ENCODE peak calls at places on chromosomes 1 and 21, in nine cellular contexts. H is bronchial epithelial cell, Z is A549, K is natural killer cell, W is lower lobe of right lung, N is cardiac fibroblast, T is endothelial cell, V is nephron progenitor cell, I is AG04450. E is an unnamed sample.
A peak's percentile ranks its signal among the peaks of the same experiment; 100 is the strongest.

GRCh38 chr1:239558992-239559391 is 172.6 kb downstream of the CHRM3 start:
- DNase-seq in T (no peak), H (peak; percentile 67), N (no peak), I (no peak), W (no peak), V (no peak), Z (no peak), K (no peak), E (no peak)

GRCh38 chr1:53120659-53121058 is 21.8 kb downstream of the SLC1A7 start:
- DNase-seq in V (no peak), H (no peak), T (no peak), I (no peak), W (no peak), Z (no peak), K (no peak), N (no peak), E (no peak)

GRCh38 chr1:2415801-2416208 is 3.4 kb upstream of the PEX10 start:
- DNase-seq in V (no peak), I (no peak), H (peak; percentile 36), K (peak; percentile 26), N (no peak), Z (no peak), T (no peak), W (no peak), E (no peak)

GRCh38 chr1:169072945-169073725 is 33.4 kb upstream of the ATP1B1 start:
- DNase-seq in W (no peak), N (no peak), Z (no peak), K (no peak), I (no peak), V (no peak), T (no peak), H (no peak), E (no peak)

GRCh38 chr1:234617135-234617985 is 7.4 kb upstream of the IRF2BP2 start:
- DNase-seq in Z (no peak), I (no peak), V (no peak), H (no peak), K (no peak), W (no peak), N (peak; percentile 81), T (no peak), E (peak; percentile 77)

GRCh38 chr1:1349256-1350012 is at the start of gene DVL1:
- DNase-seq in T (peak; percentile 82), H (no peak), V (peak; percentile 81), N (peak; percentile 70), W (peak; percentile 76), K (peak; percentile 77), I (peak; percentile 24), Z (peak; percentile 47), E (no peak)

GRCh38 chr21:43304621-43305335 is 122.2 kb downstream of the SIK1 start:
- DNase-seq in W (no peak), Z (no peak), T (no peak), H (no peak), I (no peak), N (no peak), K (no peak), V (no peak), E (no peak)

GRCh38 chr1:51100264-51100880 is 1.7 kb upstream of the C1orf185 start:
- DNase-seq in W (no peak), K (no peak), V (no peak), T (no peak), N (no peak), I (no peak), Z (no peak), H (no peak), E (no peak)

GRCh38 chr21:28871388-28872015 is 121.2 kb downstream of the LTN1 start:
- DNase-seq in T (no peak), H (no peak), N (no peak), Z (no peak), V (no peak), K (no peak), I (no peak), W (no peak), E (no peak)

GRCh38 chr1:12477936-12478611 is 139.9 kb downstream of the DHRS3 start:
- DNase-seq in K (no peak), T (no peak), Z (peak; percentile 97), H (peak; percentile 82), N (peak; percentile 99), W (peak; percentile 78), I (peak; percentile 99), V (peak; percentile 53), E (peak; percentile 99)

GRCh38 chr1:164265232-164265631 is 293.8 kb upstream of the PBX1 start:
- DNase-seq in H (no peak), T (no peak), N (no peak), K (no peak), W (no peak), I (no peak), Z (no peak), V (no peak), E (no peak)

GRCh38 chr21:41769106-41769505 is 2.3 kb upstream of the RIPK4 start:
- DNase-seq in W (no peak), I (no peak), N (no peak), T (no peak), H (no peak), K (no peak), V (no peak), Z (no peak), E (no peak)

GRCh38 chr1:115867216-115867615 is 26.3 kb upstream of the NHLH2 start:
- DNase-seq in V (no peak), W (no peak), N (no peak), T (no peak), H (peak; percentile 86), Z (peak; percentile 3), K (no peak), I (no peak), E (no peak)

GRCh38 chr1:221356693-221357092 is 385.2 kb downstream of the DUSP10 start:
- DNase-seq in W (no peak), V (no peak), N (no peak), T (no peak), K (no peak), H (no peak), I (no peak), Z (no peak), E (no peak)
- TF ChIP-seq CTCF in W (no peak), V (no peak), N (no peak), T (no peak), K (no peak), H (no peak), I (peak; percentile 13), Z (no peak), E (no peak)

DNA sequence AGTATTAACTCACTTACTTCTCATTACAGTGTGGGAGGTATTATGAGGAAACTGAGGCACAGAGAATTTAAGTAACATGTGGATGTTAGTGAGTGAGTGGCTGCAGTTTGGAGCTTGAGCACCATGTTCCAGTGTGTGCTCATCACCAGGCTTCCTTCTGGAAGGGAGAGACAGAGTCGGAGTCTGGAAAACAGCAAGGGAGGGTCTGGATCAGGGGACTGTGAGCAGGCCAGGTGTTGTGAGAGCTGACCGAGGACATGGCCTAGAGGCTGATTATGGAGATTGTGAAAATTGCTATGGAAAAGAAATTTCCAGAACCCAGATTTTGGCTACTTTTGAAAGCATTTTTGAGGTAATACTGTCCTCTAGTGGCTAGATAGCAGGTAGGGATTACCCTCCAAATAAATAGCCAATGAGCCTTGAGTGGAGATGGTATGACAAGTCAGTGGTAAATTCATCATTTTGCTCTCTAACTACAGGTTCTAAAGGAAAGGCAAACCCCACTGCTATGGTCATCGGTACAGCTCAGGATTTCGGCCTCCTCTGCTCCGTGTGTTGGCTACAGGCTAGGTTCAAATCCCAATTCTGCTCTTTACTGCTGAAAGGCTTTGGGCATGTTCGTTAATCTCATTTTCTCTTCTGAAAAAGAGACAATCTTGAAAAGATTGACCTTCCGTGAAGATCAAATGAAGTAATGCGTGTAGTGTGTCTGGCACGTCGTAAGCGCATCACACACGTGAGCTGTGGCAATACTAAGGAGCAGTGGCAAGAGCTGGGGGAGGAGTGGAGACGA is 1.1 kb upstream of the HAO2 start:
- DNase-seq in N (peak; percentile 56), Z (peak; percentile 30), K (no peak), T (no peak), I (peak; percentile 3), H (peak; percentile 60), V (peak; percentile 12), W (no peak), E (peak; percentile 23)
- TF ChIP-seq CTCF in N (peak; percentile 96), Z (peak; percentile 74), K (no peak), T (peak; percentile 60), I (peak; percentile 99), H (peak; percentile 91), V (peak; percentile 98), W (peak; percentile 67), E (peak; percentile 99)

GRCh38 chr1:47951545-47952235 is 45.5 kb downstream of the TRABD2B start:
- DNase-seq in H (no peak), V (no peak), K (no peak), Z (no peak), I (no peak), T (no peak), W (no peak), N (no peak), E (no peak)
- TF ChIP-seq CTCF in H (no peak), V (no peak), K (no peak), Z (no peak), I (no peak), T (no peak), W (no peak), N (no peak), E (no peak)

DNA sequence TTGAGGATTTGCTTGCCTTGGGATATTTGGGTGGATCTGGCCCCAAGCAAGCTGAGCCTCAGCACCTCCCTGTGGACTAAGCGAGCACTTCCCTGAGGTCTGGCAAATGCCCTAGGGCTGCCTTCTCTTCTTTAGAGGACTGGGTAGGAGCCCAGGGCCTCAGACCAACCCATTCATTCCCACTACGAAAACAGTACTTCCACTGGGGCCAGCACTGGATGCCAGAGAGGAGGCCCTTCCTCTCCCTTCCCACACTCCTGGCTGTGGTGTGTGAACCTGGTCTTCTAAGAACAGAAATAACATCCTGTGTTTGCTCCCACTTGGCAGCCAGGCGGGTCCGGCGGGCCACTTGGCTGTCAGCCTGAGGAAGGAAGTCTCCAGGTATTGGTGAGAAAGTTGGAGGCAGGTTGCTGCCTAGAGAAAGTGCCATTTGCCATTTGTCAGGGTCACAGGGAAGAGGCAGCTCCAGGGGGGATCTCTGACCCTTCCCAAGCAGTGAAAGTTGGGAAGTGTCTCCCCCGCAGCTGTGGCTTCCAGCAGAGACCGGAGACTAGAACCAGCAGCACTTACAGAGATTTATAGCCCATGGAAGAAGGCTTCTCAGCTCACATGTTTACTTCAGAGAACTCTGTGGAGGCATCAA is 323.5 kb downstream of the SIPA1L2 start:
- DNase-seq in I (no peak), T (peak; percentile 39), W (peak; percentile 61), V (peak; percentile 57), K (no peak), H (no peak), N (peak; percentile 35), Z (no peak), E (no peak)
- TF ChIP-seq CTCF in I (peak; percentile 9), T (no peak), W (peak; percentile 31), V (no peak), K (no peak), H (peak; percentile 22), N (peak; percentile 21), Z (no peak), E (no peak)

E was measured in astrocyte.